ENCODE peak calls at places on chromosomes 1 and 21, in five cellular contexts. L, Z, P, N and U are unnamed samples.

GRCh38 chr1:204092632-204093420 is 19.9 kb downstream of the SOX13 start:
- DNase-seq in Z (no peak), L (no peak), P (no peak), N (no peak), U (no peak)

GRCh38 chr1:160166459-160166858 is 15.1 kb downstream of the ATP1A4 start:
- DNase-seq in N (no peak), L (no peak), Z (no peak), P (no peak), U (no peak)

GRCh38 chr1:244400974-244401373 is 50.7 kb downstream of the ADSS2 start:
- DNase-seq in L (no peak), P (no peak), Z (no peak), N (no peak), U (no peak)

GRCh38 chr1:83954301-83954823 is 44.6 kb downstream of the TTLL7 start:
- DNase-seq in L (peak; percentile 24), P (no peak), N (no peak), Z (no peak), U (no peak)

GRCh38 chr1:220787069-220787614 is 429 bp downstream of the MTARC1 start:
- DNase-seq in N (peak; percentile 50), P (no peak), Z (no peak), L (peak; percentile 75), U (no peak)

GRCh38 chr1:231301990-231302389 is 35.7 kb downstream of the EXOC8 start:
- DNase-seq in Z (no peak), L (no peak), N (no peak), P (no peak), U (no peak)

GRCh38 chr21:25913488-25913887 is 178.7 kb downstream of the GABPA start:
- DNase-seq in Z (no peak), L (no peak), P (no peak), N (no peak), U (no peak)

GRCh38 chr1:40185951-40186864 is 25.0 kb downstream of the RLF start:
- DNase-seq in N (peak; percentile 82), Z (peak; percentile 95), L (peak; percentile 7), P (peak; percentile 13), U (no peak)

GRCh38 chr1:186763107-186763506 is 65.6 kb upstream of the PLA2G4A start:
- DNase-seq in P (no peak), N (no peak), L (no peak), Z (peak; percentile 79), U (no peak)

GRCh38 chr21:34593423-34593822 is 21.5 kb downstream of the RCAN1 start:
- DNase-seq in L (no peak), N (no peak), Z (no peak), P (no peak), U (no peak)

GRCh38 chr1:40379785-40380452 is 6.4 kb downstream of the SMAP2 start:
- DNase-seq in L (no peak), N (no peak), P (no peak), Z (peak; percentile 63), U (no peak)

GRCh38 chr1:235417101-235417697 is 50.0 kb downstream of the TBCE start:
- DNase-seq in P (peak; percentile 56), L (peak; percentile 74), N (peak; percentile 67), Z (peak; percentile 74), U (peak; percentile 52)

GRCh38 chr21:42466700-42467612 is 29.1 kb downstream of the RSPH1 start:
- DNase-seq in N (peak; percentile 85), Z (peak; percentile 52), L (peak; percentile 60), P (no peak), U (peak; percentile 55)

GRCh38 chr1:53536606-53537005 is 77.4 kb downstream of the DMRTB1 start:
- DNase-seq in N (no peak), L (no peak), P (no peak), Z (no peak), U (no peak)

GRCh38 chr1:110668523-110668922 is 6.2 kb downstream of the KCNA3 start:
- DNase-seq in P (no peak), Z (no peak), N (no peak), L (no peak), U (no peak)

GRCh38 chr1:193747579-193747978 is 561.2 kb upstream of the B3GALT2 start:
- DNase-seq in P (no peak), Z (peak; percentile 77), L (no peak), N (no peak), U (no peak)

GRCh38 chr1:199510314-199510713 is 517.2 kb upstream of the NR5A2 start:
- DNase-seq in Z (no peak), N (no peak), P (no peak), L (no peak), U (no peak)

GRCh38 chr1:237386362-237387143 is 344.6 kb downstream of the RYR2 start:
- DNase-seq in P (no peak), Z (peak; percentile 12), L (peak; percentile 70), N (peak; percentile 29), U (peak; percentile 46)

GRCh38 chr1:96536576-96536975 is 185.0 kb upstream of the PTBP2 start:
- DNase-seq in L (no peak), Z (no peak), N (no peak), P (no peak), U (no peak)

GRCh38 chr1:17588048-17588781 is 48.7 kb downstream of the ARHGEF10L start:
- DNase-seq in Z (peak; percentile 74), P (no peak), N (no peak), L (peak; percentile 44), U (peak; percentile 39)

GRCh38 chr1:169493251-169493650 is 7.5 kb upstream of the SLC19A2 start:
- DNase-seq in P (no peak), N (no peak), L (no peak), Z (no peak), U (no peak)

GRCh38 chr1:201127755-201128455 is 921 bp upstream of the ASCL5 start:
- DNase-seq in P (no peak), N (no peak), L (no peak), Z (peak; percentile 78), U (no peak)

GRCh38 chr1:14724697-14725096 is 126.2 kb downstream of the KAZN start:
- DNase-seq in L (no peak), Z (peak; percentile 63), P (no peak), N (no peak), U (no peak)

GRCh38 chr1:231590453-231591198 is 36.0 kb upstream of the DISC1 start:
- DNase-seq in L (peak; percentile 80), Z (peak; percentile 65), N (peak; percentile 66), P (no peak), U (peak; percentile 67)

GRCh38 chr1:186849271-186849671 is 20.5 kb downstream of the PLA2G4A start:
- DNase-seq in N (peak; percentile 18), P (no peak), Z (no peak), L (no peak), U (no peak)

GRCh38 chr1:226950875-226951274 is 10.8 kb downstream of the COQ8A start:
- DNase-seq in L (no peak), P (no peak), N (no peak), Z (no peak), U (no peak)

GRCh38 chr1:79792212-79792575 is 785.7 kb upstream of the ADGRL4 start:
- DNase-seq in Z (peak; percentile 86), N (no peak), L (no peak), P (no peak), U (no peak)

GRCh38 chr1:19373206-19374126 is 61.3 kb downstream of the SLC66A1 start:
- DNase-seq in P (no peak), N (no peak), Z (no peak), L (no peak), U (no peak)

GRCh38 chr1:26327956-26328362 is 10.2 kb downstream of the CD52 start:
- DNase-seq in N (no peak), P (no peak), Z (no peak), L (no peak), U (no peak)

GRCh38 chr1:227729881-227730629 is 5.0 kb downstream of the JMJD4 start:
- DNase-seq in Z (peak; percentile 54), L (peak; percentile 84), N (peak; percentile 65), P (no peak), U (peak; percentile 53)

GRCh38 chr1:8540266-8540926 is 222.5 kb downstream of the SLC45A1 start:
- DNase-seq in L (no peak), Z (peak; percentile 65), P (no peak), N (no peak), U (no peak)

GRCh38 chr1:25661043-25661807 is 44.6 kb downstream of the MAN1C1 start:
- DNase-seq in N (no peak), L (no peak), Z (no peak), P (no peak), U (peak; percentile 58)

GRCh38 chr1:211714154-211714553 is 38.7 kb upstream of the NEK2 start:
- DNase-seq in L (no peak), Z (no peak), P (no peak), N (no peak), U (no peak)
- H2AFZ ChIP-seq in L (no peak overlapping the region), Z (no peak overlapping the region), P (no peak overlapping the region), N (no peak overlapping the region), U (no peak overlapping the region)

GRCh38 chr1:213985181-213986019 is 2.4 kb upstream of the PROX1 start:
- DNase-seq in L (peak; percentile 65), P (no peak), N (no peak), Z (no peak), U (peak; percentile 83)
- TF ChIP-seq EZH2 in L (peak; percentile 86), P (peak; percentile 92), N (no peak), Z (peak; percentile 71), U (peak; percentile 81)

GRCh38 chr21:38983560-38983959 is 177.8 kb downstream of the ETS2 start:
- DNase-seq in N (no peak), P (no peak), L (no peak), Z (no peak), U (no peak)
- H3K4me1 ChIP-seq in N (no peaks in the 10 kb centered on the region), P (peaks cover 24% of the 10 kb centered on the region), L (peaks cover 43% of the 10 kb centered on the region), Z (peaks cover 39% of the 10 kb centered on the region), U (peaks cover 50% of the 10 kb centered on the region)

GRCh38 chr1:229273507-229274232 is 2.8 kb downstream of the RAB4A start:
- DNase-seq in Z (no peak), L (no peak), N (no peak), P (no peak), U (no peak)

GRCh38 chr1:229271448-229272120 is 673 bp downstream of the RAB4A start:
- DNase-seq in P (no peak), N (peak; percentile 68), L (peak; percentile 51), Z (peak; percentile 24), U (peak; percentile 63)

GRCh38 chr1:229268505-229268904 is 2.4 kb upstream of the RAB4A start:
- DNase-seq in Z (peak; percentile 64), P (peak; percentile 85), N (no peak), L (no peak), U (no peak)

GRCh38 chr1:229272164-229273158 is 1.6 kb downstream of the RAB4A start:
- DNase-seq in N (no peak), Z (no peak), L (no peak), P (no peak), U (no peak)

GRCh38 chr1:229270547-229271447 is at the start of gene RAB4A:
- DNase-seq in Z (peak; percentile 82), N (peak; percentile 97), L (peak; percentile 86), P (peak; percentile 41), U (peak; percentile 94)
- H2AFZ ChIP-seq in Z (peak within 1 kb of the TSS; percentile 69), N (peak within 1 kb of the TSS; percentile 71), L (peak within 1 kb of the TSS; percentile 65), P (peak within 1 kb of the TSS; percentile 66), U (peak within 1 kb of the TSS; percentile 54)